ENCODE peak calls at places on chromosomes 16 and 17, in six cellular contexts. One of them, this sample, is unnamed.

GRCh38 chr17:633641-634091 is 81.0 kb downstream of the VPS53 start:
- DNase-seq in IMR-90: no peak
- DNase-seq in A549: no peak
- DNase-seq in HepG2: no peak
- DNase-seq in K562: no peak
- DNase-seq in GM12878: no peak
- DNase-seq in this sample: no peak

GRCh38 chr17:68315930-68316329 is 24.6 kb downstream of the ARSG start:
- DNase-seq in IMR-90: no peak
- DNase-seq in A549: no peak
- DNase-seq in HepG2: no peak
- DNase-seq in K562: no peak
- DNase-seq in GM12878: no peak
- DNase-seq in this sample: no peak

GRCh38 chr17:66713533-66714042 is 121.3 kb upstream of the CACNG5 start:
- DNase-seq in IMR-90: no peak
- DNase-seq in A549: no peak
- DNase-seq in HepG2: no peak
- DNase-seq in K562: no peak
- DNase-seq in GM12878: peak
- DNase-seq in this sample: no peak

GRCh38 chr16:13909872-13910303 is 10.1 kb upstream of the ERCC4 start:
- DNase-seq in IMR-90: peak
- DNase-seq in A549: no peak
- DNase-seq in HepG2: peak
- DNase-seq in K562: no peak
- DNase-seq in GM12878: no peak
- DNase-seq in this sample: no peak

GRCh38 chr17:50533720-50534148 is 1.2 kb downstream of the EPN3 start:
- DNase-seq in IMR-90: peak
- DNase-seq in A549: no peak
- DNase-seq in HepG2: no peak
- DNase-seq in K562: no peak
- DNase-seq in GM12878: no peak
- DNase-seq in this sample: no peak

GRCh38 chr17:59651346-59651745 is 31.7 kb downstream of the CLTC start:
- DNase-seq in IMR-90: peak
- DNase-seq in A549: no peak
- DNase-seq in HepG2: no peak
- DNase-seq in K562: no peak
- DNase-seq in GM12878: no peak
- DNase-seq in this sample: no peak

GRCh38 chr17:77312061-77312684 is 171.4 kb downstream of the SEC14L1 start:
- DNase-seq in IMR-90: no peak
- DNase-seq in A549: no peak
- DNase-seq in HepG2: no peak
- DNase-seq in K562: no peak
- DNase-seq in GM12878: no peak
- DNase-seq in this sample: no peak

GRCh38 chr16:53523126-53523804 is 20.3 kb upstream of the AKTIP start:
- DNase-seq in IMR-90: no peak
- DNase-seq in A549: no peak
- DNase-seq in HepG2: peak
- DNase-seq in K562: no peak
- DNase-seq in GM12878: no peak
- DNase-seq in this sample: no peak

GRCh38 chr16:75385507-75386152 is 47.7 kb downstream of the CFDP1 start:
- DNase-seq in IMR-90: peak
- DNase-seq in A549: peak
- DNase-seq in HepG2: peak
- DNase-seq in K562: peak
- DNase-seq in GM12878: peak
- DNase-seq in this sample: peak

GRCh38 chr17:79993390-79994221 is 42.1 kb downstream of the TBC1D16 start:
- DNase-seq in IMR-90: peak
- DNase-seq in A549: peak
- DNase-seq in HepG2: peak
- DNase-seq in K562: no peak
- DNase-seq in GM12878: no peak
- DNase-seq in this sample: peak

GRCh38 chr16:81755915-81756644 is 23.0 kb upstream of the PLCG2 start:
- DNase-seq in IMR-90: no peak
- DNase-seq in A549: no peak
- DNase-seq in HepG2: no peak
- DNase-seq in K562: no peak
- DNase-seq in GM12878: no peak
- DNase-seq in this sample: no peak

GRCh38 chr16:57608462-57609113 is 19.8 kb upstream of the ADGRG1 start:
- DNase-seq in IMR-90: no peak
- DNase-seq in A549: no peak
- DNase-seq in HepG2: no peak
- DNase-seq in K562: no peak
- DNase-seq in GM12878: no peak
- DNase-seq in this sample: no peak

GRCh38 chr16:50925758-50926357 is 184.0 kb downstream of the CYLD start:
- DNase-seq in IMR-90: no peak
- DNase-seq in A549: no peak
- DNase-seq in HepG2: no peak
- DNase-seq in K562: no peak
- DNase-seq in GM12878: no peak
- DNase-seq in this sample: no peak

GRCh38 chr16:49021136-49021535 is 260.5 kb downstream of the CBLN1 start:
- DNase-seq in IMR-90: peak
- DNase-seq in A549: no peak
- DNase-seq in HepG2: no peak
- DNase-seq in K562: no peak
- DNase-seq in GM12878: no peak
- DNase-seq in this sample: no peak

GRCh38 chr16:49022351-49022963 is 259.2 kb downstream of the CBLN1 start:
- DNase-seq in IMR-90: no peak
- DNase-seq in A549: no peak
- DNase-seq in HepG2: no peak
- DNase-seq in K562: no peak
- DNase-seq in GM12878: no peak
- DNase-seq in this sample: no peak

GRCh38 chr16:49024016-49024415 is 257.6 kb downstream of the CBLN1 start:
- DNase-seq in IMR-90: no peak
- DNase-seq in A549: no peak
- DNase-seq in HepG2: no peak
- DNase-seq in K562: no peak
- DNase-seq in GM12878: no peak
- DNase-seq in this sample: no peak

GRCh38 chr16:49024896-49025295 is 256.7 kb downstream of the CBLN1 start:
- DNase-seq in IMR-90: no peak
- DNase-seq in A549: no peak
- DNase-seq in HepG2: no peak
- DNase-seq in K562: no peak
- DNase-seq in GM12878: no peak
- DNase-seq in this sample: no peak

DNA sequence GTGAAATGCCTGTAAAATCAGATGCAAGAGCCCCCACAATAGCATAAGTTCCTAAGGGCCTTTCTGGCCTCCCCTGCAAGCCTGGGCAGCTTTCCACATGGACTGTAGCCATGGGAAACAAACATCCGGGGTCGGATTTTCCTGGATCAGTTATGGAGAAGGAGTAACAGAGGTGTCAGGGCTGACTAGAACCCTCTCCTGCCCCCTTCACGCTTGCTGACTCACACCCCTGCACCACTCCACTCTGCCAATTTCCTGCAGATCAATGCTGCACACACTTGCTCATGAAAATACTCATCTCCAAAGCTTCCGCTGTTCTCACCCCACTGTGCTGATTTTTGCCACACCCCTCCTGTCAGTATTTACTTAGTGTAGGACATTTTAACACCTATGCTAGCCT is 258.5 kb downstream of the CBLN1 start:
- DNase-seq in IMR-90: peak
- DNase-seq in A549: no peak
- DNase-seq in HepG2: no peak
- DNase-seq in K562: no peak
- DNase-seq in GM12878: no peak
- DNase-seq in this sample: no peak
- TF ChIP-seq BHLHE40 in IMR-90: no peak
- TF ChIP-seq BHLHE40 in A549: no peak
- TF ChIP-seq BHLHE40 in HepG2: no peak
- TF ChIP-seq BHLHE40 in K562: no peak
- TF ChIP-seq BHLHE40 in GM12878: no peak
- TF ChIP-seq BHLHE40 in this sample: no peak

GRCh38 chr16:27724491-27724878 is 174.5 kb downstream of the KATNIP start:
- DNase-seq in IMR-90: no peak
- DNase-seq in A549: no peak
- DNase-seq in HepG2: no peak
- DNase-seq in K562: no peak
- DNase-seq in GM12878: no peak
- DNase-seq in this sample: no peak

GRCh38 chr16:27725271-27726010 is 175.5 kb downstream of the KATNIP start:
- DNase-seq in IMR-90: no peak
- DNase-seq in A549: no peak
- DNase-seq in HepG2: no peak
- DNase-seq in K562: no peak
- DNase-seq in GM12878: no peak
- DNase-seq in this sample: no peak

GRCh38 chr16:27722892-27723450 is 173.0 kb downstream of the KATNIP start:
- DNase-seq in IMR-90: no peak
- DNase-seq in A549: no peak
- DNase-seq in HepG2: no peak
- DNase-seq in K562: no peak
- DNase-seq in GM12878: no peak
- DNase-seq in this sample: no peak

GRCh38 chr16:27722266-27722636 is 172.3 kb downstream of the KATNIP start:
- DNase-seq in IMR-90: no peak
- DNase-seq in A549: no peak
- DNase-seq in HepG2: peak
- DNase-seq in K562: no peak
- DNase-seq in GM12878: no peak
- DNase-seq in this sample: no peak

DNA sequence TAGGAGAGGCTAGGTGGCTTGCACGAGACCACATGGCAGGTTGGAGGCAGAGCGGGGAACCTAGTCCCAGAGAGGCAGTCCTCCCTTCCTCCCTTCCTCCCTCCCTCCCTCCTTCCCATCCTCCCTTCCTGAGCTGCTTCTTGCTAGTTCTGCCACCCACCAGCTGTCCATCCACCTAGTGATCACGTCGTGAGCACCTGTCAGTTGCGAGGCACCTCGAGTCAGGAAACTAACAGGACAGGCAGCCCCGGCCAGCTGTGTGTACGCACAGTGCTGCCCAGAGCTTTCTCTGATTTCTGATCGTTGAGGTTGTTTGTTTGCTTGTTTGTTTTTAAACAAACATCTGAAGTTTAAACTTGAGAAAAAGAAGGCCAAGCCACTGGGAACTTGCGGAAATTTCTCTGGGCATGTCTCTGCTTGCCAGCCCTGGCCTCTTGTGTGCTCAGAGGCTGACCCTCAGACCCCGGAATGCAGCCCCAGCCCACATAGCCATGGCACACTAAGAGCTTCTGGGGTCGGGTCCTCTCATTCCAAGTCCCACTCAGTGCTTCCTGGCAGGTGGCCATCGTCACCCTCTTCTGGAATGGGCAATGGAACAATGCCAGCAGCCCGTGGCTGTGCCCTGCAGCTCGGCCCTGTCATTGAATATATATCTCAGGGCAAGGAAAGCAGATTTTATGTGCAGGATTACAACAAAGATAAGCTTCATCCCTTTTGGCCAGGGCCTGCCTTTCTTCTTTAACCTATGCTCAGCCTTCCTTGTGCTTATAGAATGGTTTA is 174.0 kb downstream of the KATNIP start:
- DNase-seq in IMR-90: no peak
- DNase-seq in A549: no peak
- DNase-seq in HepG2: no peak
- DNase-seq in K562: no peak
- DNase-seq in GM12878: no peak
- DNase-seq in this sample: no peak
- TF ChIP-seq BHLHE40 in IMR-90: no peak
- TF ChIP-seq BHLHE40 in A549: no peak
- TF ChIP-seq BHLHE40 in HepG2: no peak
- TF ChIP-seq BHLHE40 in K562: no peak
- TF ChIP-seq BHLHE40 in GM12878: no peak
- TF ChIP-seq BHLHE40 in this sample: no peak

GRCh38 chr17:31579265-31579664 is 187.8 kb downstream of the RAB11FIP4 start:
- DNase-seq in IMR-90: peak
- DNase-seq in A549: no peak
- DNase-seq in HepG2: no peak
- DNase-seq in K562: no peak
- DNase-seq in GM12878: no peak
- DNase-seq in this sample: no peak
- TF ChIP-seq BHLHE40 in IMR-90: no peak
- TF ChIP-seq BHLHE40 in A549: no peak
- TF ChIP-seq BHLHE40 in HepG2: no peak
- TF ChIP-seq BHLHE40 in K562: no peak
- TF ChIP-seq BHLHE40 in GM12878: no peak
- TF ChIP-seq BHLHE40 in this sample: no peak

GRCh38 chr16:66273644-66274334 is 92.7 kb upstream of the CDH5 start:
- DNase-seq in IMR-90: peak
- DNase-seq in A549: no peak
- DNase-seq in HepG2: no peak
- DNase-seq in K562: no peak
- DNase-seq in GM12878: no peak
- DNase-seq in this sample: no peak
- TF ChIP-seq BHLHE40 in IMR-90: no peak
- TF ChIP-seq BHLHE40 in A549: no peak
- TF ChIP-seq BHLHE40 in HepG2: no peak
- TF ChIP-seq BHLHE40 in K562: no peak
- TF ChIP-seq BHLHE40 in GM12878: no peak
- TF ChIP-seq BHLHE40 in this sample: no peak

DNA sequence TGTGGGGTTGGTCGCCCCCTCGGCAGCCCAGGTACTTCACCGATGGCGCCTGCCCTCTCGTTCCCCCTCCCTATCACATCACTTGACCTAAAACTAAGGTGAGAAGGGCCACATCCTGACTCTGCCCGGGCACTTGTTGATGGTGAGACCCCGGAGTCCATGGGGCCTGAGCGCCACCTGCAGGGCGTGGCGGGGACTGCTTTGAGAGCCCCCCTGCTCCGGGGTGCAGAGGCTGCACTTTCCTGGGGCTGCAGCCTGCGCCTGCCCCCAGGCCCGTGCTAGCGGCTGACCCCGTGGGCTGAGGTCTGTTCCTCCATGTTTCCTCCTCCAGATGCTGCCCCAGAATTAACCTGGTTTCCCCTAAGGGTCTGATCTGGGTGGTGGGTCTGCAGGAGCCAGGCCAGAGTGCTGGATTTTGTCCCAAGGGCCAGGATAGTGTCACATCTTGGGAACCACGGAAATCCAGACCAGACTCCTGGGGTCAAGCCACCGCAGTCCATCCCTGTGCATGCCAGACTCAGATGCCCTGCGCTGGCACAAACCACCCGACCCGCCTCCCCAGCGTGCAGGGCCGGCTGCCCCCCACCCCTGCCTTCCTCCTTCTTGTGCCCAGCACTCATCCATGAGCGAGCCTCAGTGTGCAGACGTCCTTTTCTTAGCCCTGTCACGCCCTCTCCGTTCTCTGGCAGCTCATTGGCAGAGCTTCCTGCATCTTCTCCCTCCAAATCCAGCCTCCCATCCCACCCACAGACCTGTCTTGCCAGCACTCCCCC is 2.7 kb downstream of the NDUFAF8 start:
- DNase-seq in IMR-90: peak
- DNase-seq in A549: peak
- DNase-seq in HepG2: peak
- DNase-seq in K562: peak
- DNase-seq in GM12878: no peak
- DNase-seq in this sample: peak
- TF ChIP-seq BHLHE40 in IMR-90: no peak
- TF ChIP-seq BHLHE40 in A549: no peak
- TF ChIP-seq BHLHE40 in HepG2: peak
- TF ChIP-seq BHLHE40 in K562: no peak
- TF ChIP-seq BHLHE40 in GM12878: no peak
- TF ChIP-seq BHLHE40 in this sample: no peak